ENCODE peak calls at places on chromosomes 2 and 18, in six cellular contexts. A is esophagus muscularis mucosa, L is Caco-2, G is GM23338, J is SK-N-SH, C is prostate gland. E is an unnamed sample.

GRCh38 chr18:50315100-50315871 is 27.8 kb upstream of the CXXC1 start:
- DNase-seq in A (no peak), L (no peak), G (no peak), J (no peak), C (no peak), E (no peak)

GRCh38 chr2:128914320-128914719 is 595.7 kb upstream of the HS6ST1 start:
- DNase-seq in A (no peak), L (no peak), G (no peak), J (no peak), C (no peak), E (no peak)

GRCh38 chr2:156565066-156565710 is 129.0 kb downstream of the GPD2 start:
- DNase-seq in A (no peak), L (no peak), G (peak; percentile 9), J (no peak), C (no peak), E (no peak)

GRCh38 chr18:30481871-30482270 is 560.7 kb downstream of the DSC3 start:
- DNase-seq in A (no peak), L (no peak), G (peak; percentile 12), J (no peak), C (no peak), E (no peak)

GRCh38 chr2:240139011-240139441 is 1.4 kb downstream of the OTOS start:
- DNase-seq in A (no peak), L (no peak), G (no peak), J (no peak), C (no peak), E (peak; percentile 3)

GRCh38 chr18:49812321-49813070 is 837 bp downstream of the ACAA2 start:
- DNase-seq in A (no peak), L (no peak), G (no peak), J (peak; percentile 69), C (no peak), E (no peak)

GRCh38 chr2:74516070-74516633 is 1.9 kb downstream of the TLX2 start:
- DNase-seq in A (no peak), L (peak; percentile 81), G (peak; percentile 95), J (peak; percentile 72), C (no peak), E (no peak)

GRCh38 chr2:101931402-101931801 is 60.4 kb upstream of the IL1R2 start:
- DNase-seq in A (no peak), L (no peak), G (no peak), J (no peak), C (no peak), E (no peak)

GRCh38 chr2:25757906-25758305 is 84.5 kb upstream of the DTNB start:
- DNase-seq in A (no peak), L (no peak), G (no peak), J (no peak), C (peak; percentile 48), E (no peak)

GRCh38 chr2:19356545-19357382 is 1.7 kb downstream of the OSR1 start:
- DNase-seq in A (peak; percentile 86), L (no peak), G (peak; percentile 56), J (peak; percentile 60), C (no peak), E (no peak)

GRCh38 chr18:49026501-49027378 is 76.0 kb upstream of the SMAD7 start:
- DNase-seq in A (no peak), L (no peak), G (no peak), J (no peak), C (no peak), E (no peak)

GRCh38 chr18:36403896-36404824 is 106.6 kb downstream of the FHOD3 start:
- DNase-seq in A (peak; percentile 81), L (no peak), G (no peak), J (no peak), C (no peak), E (no peak)

GRCh38 chr2:158618859-158619490 is 162.2 kb downstream of the PKP4 start:
- DNase-seq in A (no peak), L (no peak), G (peak; percentile 11), J (no peak), C (no peak), E (no peak)

GRCh38 chr18:37252342-37252741 is 313.3 kb downstream of the CELF4 start:
- DNase-seq in A (no peak), L (no peak), G (no peak), J (no peak), C (no peak), E (no peak)

GRCh38 chr18:41842886-41843285 is 112.1 kb upstream of the PIK3C3 start:
- DNase-seq in A (no peak), L (no peak), G (no peak), J (no peak), C (no peak), E (no peak)

GRCh38 chr2:15786003-15786654 is 154.2 kb upstream of the MYCN start:
- DNase-seq in A (no peak), L (no peak), G (no peak), J (no peak), C (no peak), E (no peak)

GRCh38 chr2:111632661-111633060 is 251.3 kb downstream of the ANAPC1 start:
- DNase-seq in A (no peak), L (no peak), G (no peak), J (no peak), C (no peak), E (no peak)

GRCh38 chr2:63056309-63057065 is 5.9 kb downstream of the OTX1 start:
- DNase-seq in A (no peak), L (peak; percentile 14), G (peak; percentile 77), J (peak; percentile 75), C (no peak), E (peak; percentile 43)

GRCh38 chr18:55587341-55588000 is 521 bp downstream of the TCF4 start:
- DNase-seq in A (no peak), L (no peak), G (peak; percentile 58), J (peak; percentile 76), C (no peak), E (peak; percentile 42)

GRCh38 chr2:3692375-3692774 is 11.0 kb upstream of the DCDC2C start:
- DNase-seq in A (no peak), L (no peak), G (peak; percentile 63), J (peak; percentile 68), C (no peak), E (no peak)

GRCh38 chr18:10739152-10739551 is 213.3 kb downstream of the NAPG start:
- DNase-seq in A (no peak), L (no peak), G (no peak), J (no peak), C (no peak), E (no peak)

GRCh38 chr2:66573866-66574265 is 138.9 kb downstream of the MEIS1 start:
- DNase-seq in A (no peak), L (no peak), G (peak; percentile 84), J (no peak), C (no peak), E (no peak)

GRCh38 chr2:219279916-219280516 is 850 bp downstream of the DNAJB2 start:
- DNase-seq in A (no peak), L (no peak), G (no peak), J (no peak), C (no peak), E (no peak)

GRCh38 chr18:28884304-28884703 is 707.4 kb upstream of the CDH2 start:
- DNase-seq in A (no peak), L (no peak), G (no peak), J (no peak), C (no peak), E (no peak)

GRCh38 chr18:46226461-46226860 is 122.3 kb downstream of the HAUS1 start:
- DNase-seq in A (no peak), L (no peak), G (no peak), J (no peak), C (no peak), E (no peak)

GRCh38 chr2:10487144-10488104 is 39.3 kb upstream of the ODC1 start:
- DNase-seq in A (no peak), L (peak; percentile 65), G (no peak), J (peak; percentile 17), C (no peak), E (peak; percentile 35)

GRCh38 chr2:26412091-26412673 is 10.5 kb downstream of the DRC1 start:
- DNase-seq in A (no peak), L (no peak), G (no peak), J (no peak), C (no peak), E (no peak)

GRCh38 chr2:60533114-60534033 is 20.1 kb downstream of the BCL11A start:
- DNase-seq in A (no peak), L (no peak), G (no peak), J (peak; percentile 50), C (no peak), E (peak; percentile 29)

GRCh38 chr2:147331790-147332419 is 512.9 kb upstream of the ACVR2A start:
- DNase-seq in A (no peak), L (no peak), G (peak; percentile 90), J (no peak), C (no peak), E (no peak)

GRCh38 chr2:31075393-31075792 is 62.8 kb downstream of the GALNT14 start:
- DNase-seq in A (no peak), L (no peak), G (peak; percentile 20), J (no peak), C (no peak), E (no peak)
- H3K4me3 ChIP-seq in A (no peak overlapping the region), L (no peak overlapping the region), G (no peak overlapping the region), J (no peak overlapping the region), C (no peak overlapping the region), E (no peak overlapping the region)

GRCh38 chr2:234060236-234060635 is 9.7 kb downstream of the SPP2 start:
- DNase-seq in A (no peak), L (no peak), G (no peak), J (no peak), C (no peak), E (no peak)

GRCh38 chr2:234061624-234062257 is 11.2 kb downstream of the SPP2 start:
- DNase-seq in A (no peak), L (no peak), G (no peak), J (no peak), C (no peak), E (no peak)

GRCh38 chr2:234058881-234059280 is 8.4 kb downstream of the SPP2 start:
- DNase-seq in A (no peak), L (no peak), G (no peak), J (no peak), C (no peak), E (no peak)
- H3K4me3 ChIP-seq in A (no peak overlapping the region), L (no peak overlapping the region), G (no peak overlapping the region), J (no peak overlapping the region), C (no peak overlapping the region), E (no peak overlapping the region)

GRCh38 chr18:69947361-69948106 is at the start of gene CD226:
- DNase-seq in A (no peak), L (no peak), G (no peak), J (no peak), C (no peak), E (no peak)

GRCh38 chr18:69946608-69947155 is 991 bp downstream of the CD226 start:
- DNase-seq in A (no peak), L (no peak), G (no peak), J (no peak), C (no peak), E (no peak)

GRCh38 chr18:69944434-69944833 is 3.2 kb downstream of the CD226 start:
- DNase-seq in A (no peak), L (no peak), G (peak; percentile 40), J (no peak), C (no peak), E (no peak)

GRCh38 chr18:69943021-69943420 is 4.7 kb downstream of the CD226 start:
- DNase-seq in A (no peak), L (no peak), G (peak; percentile 21), J (no peak), C (no peak), E (no peak)

GRCh38 chr18:69945220-69946114 is 2.2 kb downstream of the CD226 start:
- DNase-seq in A (no peak), L (no peak), G (no peak), J (no peak), C (no peak), E (no peak)
- H3K4me3 ChIP-seq in A (no peak overlapping the region), L (no peak overlapping the region), G (no peak overlapping the region), J (no peak overlapping the region), C (no peak overlapping the region), E (no peak overlapping the region)

GRCh38 chr18:62877448-62878221 is 162.3 kb downstream of the PHLPP1 start:
- DNase-seq in A (no peak), L (no peak), G (peak; percentile 97), J (no peak), C (no peak), E (no peak)
- H3K4me3 ChIP-seq in A (peak overlapping the region; percentile 2), L (no peak overlapping the region), G (peak overlapping the region; percentile 6), J (no peak overlapping the region), C (no peak overlapping the region), E (no peak overlapping the region)

E was measured in BE2C.